ENCODE peak calls at places on chromosomes 6 and 20, in seven cellular contexts. O, X, B, L, T, H and W are unnamed samples.

GRCh38 chr20:54176610-54177009 is 2.8 kb upstream of the CYP24A1 start:
- DNase-seq in O (peak), X (no peak), B (no peak), L (no peak), T (no peak), H (no peak), W (no peak)

GRCh38 chr6:82205793-82206425 is 41.6 kb downstream of the IBTK start:
- DNase-seq in O (no peak), X (no peak), B (no peak), L (no peak), T (no peak), H (no peak), W (no peak)

GRCh38 chr6:32047084-32047478 is 8.9 kb downstream of the CYP21A2 start:
- DNase-seq in O (peak), X (no peak), B (peak), L (no peak), T (no peak), H (no peak), W (no peak)

GRCh38 chr6:44462335-44462734 is 74.8 kb downstream of the CDC5L start:
- DNase-seq in O (no peak), X (no peak), B (no peak), L (no peak), T (no peak), H (no peak), W (no peak)

GRCh38 chr6:104789770-104790190 is 69.9 kb downstream of the HACE1 start:
- DNase-seq in O (peak), X (peak), B (no peak), L (no peak), T (no peak), H (no peak), W (no peak)

GRCh38 chr6:132207991-132208390 is 193.3 kb downstream of the MOXD1 start:
- DNase-seq in O (no peak), X (no peak), B (no peak), L (no peak), T (no peak), H (no peak), W (no peak)

GRCh38 chr20:50376888-50377459 is 133.2 kb upstream of the PTPN1 start:
- DNase-seq in O (peak), X (no peak), B (no peak), L (no peak), T (no peak), H (no peak), W (no peak)

GRCh38 chr6:133040025-133040838 is 200.9 kb upstream of the EYA4 start:
- DNase-seq in O (peak), X (no peak), B (no peak), L (no peak), T (no peak), H (no peak), W (no peak)

GRCh38 chr20:40710608-40711007 is 21.6 kb upstream of the MAFB start:
- DNase-seq in O (no peak), X (no peak), B (no peak), L (no peak), T (no peak), H (no peak), W (no peak)

GRCh38 chr20:4051413-4052138 is 36.2 kb upstream of the RNF24 start:
- DNase-seq in O (no peak), X (no peak), B (no peak), L (no peak), T (no peak), H (no peak), W (no peak)

GRCh38 chr6:5657684-5658429 is 348.9 kb downstream of the NRN1 start:
- DNase-seq in O (no peak), X (no peak), B (no peak), L (no peak), T (no peak), H (no peak), W (no peak)

GRCh38 chr20:1618954-1619550 is 757 bp downstream of the SIRPB1 start:
- DNase-seq in O (no peak), X (no peak), B (no peak), L (no peak), T (no peak), H (no peak), W (no peak)

GRCh38 chr20:18657575-18657974 is 69.7 kb downstream of the DTD1 start:
- DNase-seq in O (no peak), X (no peak), B (no peak), L (no peak), T (no peak), H (no peak), W (no peak)

GRCh38 chr6:39901116-39901655 is 33.1 kb downstream of the MOCS1 start:
- DNase-seq in O (no peak), X (no peak), B (no peak), L (no peak), T (no peak), H (no peak), W (no peak)

GRCh38 chr20:36542019-36542488 is 735 bp downstream of the MYL9 start:
- DNase-seq in O (peak), X (no peak), B (no peak), L (no peak), T (no peak), H (no peak), W (no peak)